ENCODE peak calls at places on chromosomes 7 and 10, in eight cellular contexts. L is suprapubic skin, T is stomach, C is HCT116, Q is prostate gland, D is HL-60, S is breast epithelium, P is GM23338. R is an unnamed sample.

GRCh38 chr7:103811315-103811714 is 178.1 kb downstream of the RELN start:
- DNase-seq in L (no peak), T (no peak), C (no peak), Q (no peak), D (no peak), S (no peak), P (no peak), R (no peak)

GRCh38 chr7:114923403-114923713 is 1.5 kb downstream of the MDFIC start:
- DNase-seq in L (no peak), T (no peak), C (no peak), Q (no peak), D (no peak), S (no peak), P (no peak), R (no peak)

GRCh38 chr7:118753464-118753863 is 529.0 kb downstream of the ANKRD7 start:
- DNase-seq in L (no peak), T (no peak), C (no peak), Q (no peak), D (no peak), S (no peak), P (no peak), R (no peak)

GRCh38 chr10:6120691-6121090 is 31.9 kb downstream of the RBM17 start:
- DNase-seq in L (no peak), T (no peak), C (no peak), Q (no peak), D (no peak), S (no peak), P (no peak), R (peak)

GRCh38 chr7:45921381-45921698 is 268 bp upstream of the IGFBP3 start:
- DNase-seq in L (no peak), T (no peak), C (no peak), Q (no peak), D (no peak), S (no peak), P (no peak), R (no peak)

GRCh38 chr7:133051066-133051465 is 30.8 kb downstream of the CHCHD3 start:
- DNase-seq in L (no peak), T (no peak), C (no peak), Q (no peak), D (no peak), S (no peak), P (peak), R (no peak)

GRCh38 chr10:127433951-127434350 is 115.2 kb upstream of the NPS start:
- DNase-seq in L (no peak), T (no peak), C (no peak), Q (no peak), D (no peak), S (no peak), P (no peak), R (no peak)

GRCh38 chr7:8177109-8177933 is 84.6 kb downstream of the ICA1 start:
- DNase-seq in L (no peak), T (no peak), C (no peak), Q (no peak), D (peak), S (no peak), P (no peak), R (no peak)

GRCh38 chr7:156558198-156558597 is 82.4 kb upstream of the RNF32 start:
- DNase-seq in L (no peak), T (no peak), C (peak), Q (no peak), D (no peak), S (no peak), P (no peak), R (no peak)

GRCh38 chr7:13197501-13197900 is 510.1 kb downstream of the ARL4A start:
- DNase-seq in L (no peak), T (no peak), C (no peak), Q (no peak), D (no peak), S (no peak), P (no peak), R (no peak)

GRCh38 chr10:24962998-24963397 is 10.6 kb upstream of the PRTFDC1 start:
- DNase-seq in L (no peak), T (no peak), C (peak), Q (no peak), D (no peak), S (no peak), P (no peak), R (no peak)

GRCh38 chr7:50721661-50722259 is 60.9 kb downstream of the GRB10 start:
- DNase-seq in L (no peak), T (peak), C (no peak), Q (peak), D (no peak), S (no peak), P (no peak), R (no peak)

GRCh38 chr10:3774814-3775670 is 10.0 kb downstream of the KLF6 start:
- DNase-seq in L (no peak), T (no peak), C (peak), Q (no peak), D (no peak), S (no peak), P (no peak), R (peak)

GRCh38 chr10:5668429-5668828 is 2.0 kb upstream of the ASB13 start:
- DNase-seq in L (no peak), T (no peak), C (no peak), Q (no peak), D (no peak), S (no peak), P (no peak), R (no peak)

GRCh38 chr7:74269757-74270277 is 15.6 kb upstream of the RFC2 start:
- DNase-seq in L (no peak), T (peak), C (peak), Q (no peak), D (no peak), S (no peak), P (peak), R (peak)

GRCh38 chr7:26507375-26508068 is 215.9 kb downstream of the SNX10 start:
- DNase-seq in L (no peak), T (no peak), C (no peak), Q (peak), D (no peak), S (no peak), P (no peak), R (no peak)

DNA sequence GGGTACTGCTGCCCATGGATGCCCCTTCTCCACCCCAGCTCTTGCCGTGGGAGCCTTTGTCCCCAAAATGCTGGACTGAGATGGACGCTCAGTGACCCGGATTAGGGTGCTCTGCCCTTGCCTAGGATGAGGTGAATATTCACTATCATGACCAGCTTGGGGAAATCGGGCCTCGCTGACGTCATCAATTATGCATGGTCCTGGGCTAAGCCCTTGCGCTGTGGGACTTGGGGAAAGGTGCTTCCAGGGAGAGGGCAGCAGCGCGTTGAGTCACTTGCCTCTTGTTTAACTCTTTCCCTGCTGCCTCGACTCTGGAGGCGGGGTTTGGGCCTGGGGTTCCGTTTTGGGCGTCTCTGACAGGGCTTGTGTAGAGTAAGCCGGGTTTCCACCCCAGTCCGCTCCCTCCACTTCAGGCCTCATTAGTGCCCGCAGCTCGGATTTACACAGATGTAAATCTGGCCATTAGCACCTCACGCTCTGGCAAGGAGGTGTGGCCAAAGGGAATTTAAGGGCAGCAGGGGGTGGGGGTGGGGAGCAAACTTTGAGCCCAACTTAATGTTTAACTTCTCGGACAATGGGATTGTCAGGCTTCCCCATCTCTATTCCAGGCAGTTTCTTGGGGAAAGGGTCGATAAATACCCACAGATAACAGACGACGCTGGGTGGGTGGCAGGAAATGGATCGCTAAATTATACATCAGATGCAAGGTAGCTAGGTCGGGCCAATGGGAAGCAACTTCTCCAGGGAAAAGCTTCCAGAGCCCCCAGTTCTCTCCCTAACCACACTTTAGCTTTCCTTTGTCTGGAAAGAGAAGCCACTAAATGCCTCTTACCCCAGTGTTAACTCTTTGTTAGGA is 51.3 kb upstream of the TCF7L2 start:
- DNase-seq in L (no peak), T (peak), C (peak), Q (no peak), D (no peak), S (no peak), P (peak), R (no peak)
- H3K4me3 ChIP-seq in L (no peak), T (peak), C (peak), Q (no peak), D (no peak), S (no peak), P (peak), R (peak)

GRCh38 chr7:151347200-151347599 is 5.6 kb downstream of the NUB1 start:
- DNase-seq in L (no peak), T (no peak), C (no peak), Q (no peak), D (no peak), S (no peak), P (no peak), R (no peak)

GRCh38 chr7:151346180-151346769 is 4.7 kb downstream of the NUB1 start:
- DNase-seq in L (no peak), T (no peak), C (no peak), Q (no peak), D (no peak), S (no peak), P (no peak), R (no peak)

GRCh38 chr7:151343516-151343915 is 1.9 kb downstream of the NUB1 start:
- DNase-seq in L (no peak), T (no peak), C (no peak), Q (no peak), D (no peak), S (no peak), P (no peak), R (no peak)

GRCh38 chr7:151342811-151343210 is 1.2 kb downstream of the NUB1 start:
- DNase-seq in L (no peak), T (no peak), C (no peak), Q (no peak), D (no peak), S (no peak), P (no peak), R (peak)

DNA sequence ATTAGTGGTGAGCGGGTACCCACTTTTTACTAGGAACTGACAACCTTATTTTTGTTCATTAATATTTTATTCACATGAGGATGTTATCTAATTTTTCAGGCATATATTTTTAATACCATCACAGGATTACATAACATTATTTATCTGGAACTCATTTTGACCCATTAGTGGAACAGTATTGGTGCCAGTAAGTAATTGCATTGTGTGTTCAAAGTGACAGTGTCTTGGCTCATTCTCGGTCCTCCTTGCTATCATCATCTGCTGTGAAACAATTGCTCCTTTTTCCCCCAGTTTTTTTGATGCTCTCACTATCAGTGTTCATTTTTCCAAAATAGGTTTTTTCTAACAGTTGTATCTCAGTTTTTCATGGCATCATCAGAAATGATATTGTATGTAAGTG is 4.0 kb downstream of the NUB1 start:
- DNase-seq in L (no peak), T (no peak), C (no peak), Q (no peak), D (no peak), S (no peak), P (no peak), R (no peak)
- TF ChIP-seq CTCF in L (no peak), T (no peak), C (no peak), Q (no peak), D (no peak), S (no peak), P (no peak), R (no peak)

GRCh38 chr10:71213127-71213616 is 802 bp downstream of the UNC5B start:
- DNase-seq in L (peak), T (peak), C (peak), Q (peak), D (no peak), S (peak), P (peak), R (peak)

GRCh38 chr10:71213761-71214440 is 1.5 kb downstream of the UNC5B start:
- DNase-seq in L (peak), T (no peak), C (no peak), Q (no peak), D (no peak), S (peak), P (peak), R (no peak)

GRCh38 chr10:71211759-71212248 is 566 bp upstream of the UNC5B start:
- DNase-seq in L (no peak), T (no peak), C (no peak), Q (no peak), D (no peak), S (no peak), P (no peak), R (no peak)

GRCh38 chr10:71211053-71211452 is 1.3 kb upstream of the UNC5B start:
- DNase-seq in L (peak), T (peak), C (no peak), Q (no peak), D (no peak), S (peak), P (no peak), R (no peak)

GRCh38 chr10:71212249-71213126 is at the start of gene UNC5B:
- DNase-seq in L (peak), T (peak), C (peak), Q (peak), D (peak), S (peak), P (peak), R (peak)
- TF ChIP-seq POLR2AphosphoS5 in L (no peak), T (peak), C (peak), Q (peak), D (no peak), S (no peak), P (peak), R (no peak)

GRCh38 chr7:98254516-98254915 is 2.5 kb upstream of the TECPR1 start:
- DNase-seq in L (no peak), T (no peak), C (no peak), Q (no peak), D (no peak), S (no peak), P (no peak), R (no peak)

GRCh38 chr7:98254951-98255610 is 3.0 kb upstream of the TECPR1 start:
- DNase-seq in L (no peak), T (no peak), C (no peak), Q (no peak), D (no peak), S (no peak), P (no peak), R (no peak)

GRCh38 chr7:98252655-98253054 is 623 bp upstream of the TECPR1 start:
- DNase-seq in L (no peak), T (no peak), C (no peak), Q (no peak), D (no peak), S (no peak), P (no peak), R (no peak)

GRCh38 chr7:98251844-98252639 is at the start of gene TECPR1:
- DNase-seq in L (peak), T (peak), C (peak), Q (peak), D (peak), S (peak), P (peak), R (peak)

GRCh38 chr7:98257701-98258100 is 5.7 kb upstream of the TECPR1 start:
- DNase-seq in L (no peak), T (no peak), C (no peak), Q (no peak), D (no peak), S (no peak), P (no peak), R (no peak)
- H3K4me3 ChIP-seq in L (no peak), T (no peak), C (no peak), Q (no peak), D (no peak), S (no peak), P (no peak), R (no peak)

R was measured in upper lobe of left lung.